ENCODE peak calls at places on chromosome 1, in six cellular contexts. L is body of pancreas, W is heart right ventricle, O is osteoblast, X is uterus, F is right cardiac atrium. S is an unnamed sample. For H3K4me1, the result is how much of the 10 kb centered on the place peaks cover.

GRCh38 chr1:149936076-149936991 is at the start of gene MTMR11:
- DNase-seq in L (peak), W (no peak), O (peak), X (peak), F (peak), S (peak)

GRCh38 chr1:64917907-64918306 is 48.4 kb downstream of the JAK1 start:
- DNase-seq in L (no peak), W (no peak), O (no peak), X (no peak), F (no peak), S (no peak)

GRCh38 chr1:235423214-235423652 is 56.0 kb downstream of the TBCE start:
- DNase-seq in L (no peak), W (no peak), O (no peak), X (no peak), F (no peak), S (no peak)

GRCh38 chr1:29474845-29475244 is 238.5 kb downstream of the PTPRU start:
- DNase-seq in L (no peak), W (no peak), O (no peak), X (no peak), F (no peak), S (no peak)

GRCh38 chr1:72557446-72558049 is 275.2 kb upstream of the NEGR1 start:
- DNase-seq in L (no peak), W (no peak), O (peak), X (no peak), F (no peak), S (no peak)

GRCh38 chr1:31396633-31397351 is 16.2 kb upstream of the SERINC2 start:
- DNase-seq in L (no peak), W (no peak), O (peak), X (no peak), F (no peak), S (no peak)

GRCh38 chr1:25688390-25689119 is 72.0 kb downstream of the MAN1C1 start:
- DNase-seq in L (no peak), W (peak), O (peak), X (no peak), F (peak), S (peak)

GRCh38 chr1:25666437-25666836 is 49.8 kb downstream of the MAN1C1 start:
- DNase-seq in L (no peak), W (no peak), O (no peak), X (peak), F (no peak), S (no peak)

GRCh38 chr1:154014154-154014910 is 23.8 kb downstream of the RPS27 start:
- DNase-seq in L (no peak), W (no peak), O (peak), X (no peak), F (no peak), S (no peak)

GRCh38 chr1:86782482-86782881 is 78.1 kb downstream of the SH3GLB1 start:
- DNase-seq in L (no peak), W (no peak), O (no peak), X (no peak), F (no peak), S (no peak)

GRCh38 chr1:9249534-9250335 is 15.2 kb downstream of the H6PD start:
- DNase-seq in L (peak), W (peak), O (peak), X (peak), F (peak), S (peak)

GRCh38 chr1:3192359-3192758 is 123.4 kb downstream of the PRDM16 start:
- DNase-seq in L (no peak), W (no peak), O (no peak), X (no peak), F (no peak), S (no peak)

GRCh38 chr1:3192825-3193224 is 123.8 kb downstream of the PRDM16 start:
- DNase-seq in L (no peak), W (no peak), O (peak), X (no peak), F (no peak), S (no peak)

GRCh38 chr1:3187415-3188149 is 118.6 kb downstream of the PRDM16 start:
- DNase-seq in L (no peak), W (no peak), O (peak), X (no peak), F (peak), S (no peak)

GRCh38 chr1:3188150-3188971 is 119.4 kb downstream of the PRDM16 start:
- DNase-seq in L (peak), W (no peak), O (no peak), X (no peak), F (no peak), S (no peak)

GRCh38 chr1:3190256-3191041 is 121.4 kb downstream of the PRDM16 start:
- DNase-seq in L (no peak), W (no peak), O (no peak), X (no peak), F (peak), S (no peak)
- H3K4me1 ChIP-seq in L (under half), W (under half), O (under half), X (under half), F (under half), S (half or more)

GRCh38 chr1:220219136-220219442 is 53.2 kb downstream of the RAB3GAP2 start:
- DNase-seq in L (no peak), W (no peak), O (no peak), X (no peak), F (no peak), S (no peak)

GRCh38 chr1:220219865-220220698 is 52.2 kb downstream of the RAB3GAP2 start:
- DNase-seq in L (no peak), W (no peak), O (no peak), X (no peak), F (no peak), S (no peak)

GRCh38 chr1:220213381-220213983 is 58.8 kb downstream of the RAB3GAP2 start:
- DNase-seq in L (no peak), W (no peak), O (no peak), X (no peak), F (no peak), S (no peak)

GRCh38 chr1:220221269-220221668 is 51.0 kb downstream of the RAB3GAP2 start:
- DNase-seq in L (no peak), W (no peak), O (no peak), X (no peak), F (no peak), S (no peak)

DNA sequence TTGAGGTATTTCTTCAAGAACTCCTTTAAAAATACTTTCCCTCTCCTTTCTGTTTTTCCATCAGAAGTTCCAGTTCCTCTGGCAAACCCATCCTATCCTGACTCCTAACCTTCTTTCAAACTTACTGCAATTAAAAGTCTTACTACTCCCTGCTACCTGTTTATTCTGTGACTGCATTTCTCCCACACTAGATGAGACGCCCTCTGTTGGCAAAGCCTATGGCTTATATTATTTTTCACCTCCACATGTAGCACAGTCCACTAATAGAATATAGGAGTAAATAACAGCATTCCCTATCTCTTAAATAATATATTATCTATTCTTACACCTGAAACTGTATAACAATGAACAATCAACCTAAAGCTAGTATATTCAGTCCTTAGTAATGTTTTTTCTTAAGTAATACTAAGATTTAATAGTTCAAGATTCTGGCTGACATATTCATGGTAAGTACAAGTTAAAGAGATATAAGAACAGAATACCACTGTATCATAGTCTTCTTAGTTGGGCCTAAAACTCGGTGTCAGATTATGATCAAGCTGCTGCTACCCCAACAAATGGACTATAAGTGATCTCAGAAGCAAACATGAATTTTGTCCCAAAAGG is 54.8 kb downstream of the RAB3GAP2 start:
- DNase-seq in L (no peak), W (no peak), O (no peak), X (no peak), F (no peak), S (no peak)
- H3K4me1 ChIP-seq in L (under half), W (under half), O (under half), X (under half), F (under half), S (under half)

DNA sequence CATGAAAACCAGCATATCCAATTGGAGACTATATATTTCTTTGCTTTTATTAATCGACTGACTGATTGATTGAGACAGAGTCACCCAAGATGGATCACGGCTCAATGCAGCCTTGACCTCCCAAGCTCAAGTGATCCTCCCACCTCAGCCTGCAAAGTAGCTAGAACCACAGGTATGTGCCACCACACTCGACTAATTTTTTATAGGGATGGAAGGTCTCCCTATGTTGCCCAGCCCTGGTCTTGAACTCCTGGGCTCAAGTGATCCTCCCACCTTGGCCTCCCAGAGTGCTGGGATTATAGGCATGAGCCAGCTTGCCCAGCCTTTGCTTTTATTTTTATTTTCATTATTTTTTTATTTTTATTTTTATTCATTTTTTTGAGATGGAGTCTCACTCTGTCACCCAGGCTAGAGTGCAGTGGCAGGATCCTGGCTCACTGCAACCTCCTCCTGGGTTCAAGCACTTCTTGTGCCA is 5.4 kb downstream of the SPEN start:
- DNase-seq in L (no peak), W (no peak), O (no peak), X (no peak), F (no peak), S (no peak)
- H3K4me1 ChIP-seq in L (under half), W (under half), O (under half), X (under half), F (under half), S (half or more)

DNA sequence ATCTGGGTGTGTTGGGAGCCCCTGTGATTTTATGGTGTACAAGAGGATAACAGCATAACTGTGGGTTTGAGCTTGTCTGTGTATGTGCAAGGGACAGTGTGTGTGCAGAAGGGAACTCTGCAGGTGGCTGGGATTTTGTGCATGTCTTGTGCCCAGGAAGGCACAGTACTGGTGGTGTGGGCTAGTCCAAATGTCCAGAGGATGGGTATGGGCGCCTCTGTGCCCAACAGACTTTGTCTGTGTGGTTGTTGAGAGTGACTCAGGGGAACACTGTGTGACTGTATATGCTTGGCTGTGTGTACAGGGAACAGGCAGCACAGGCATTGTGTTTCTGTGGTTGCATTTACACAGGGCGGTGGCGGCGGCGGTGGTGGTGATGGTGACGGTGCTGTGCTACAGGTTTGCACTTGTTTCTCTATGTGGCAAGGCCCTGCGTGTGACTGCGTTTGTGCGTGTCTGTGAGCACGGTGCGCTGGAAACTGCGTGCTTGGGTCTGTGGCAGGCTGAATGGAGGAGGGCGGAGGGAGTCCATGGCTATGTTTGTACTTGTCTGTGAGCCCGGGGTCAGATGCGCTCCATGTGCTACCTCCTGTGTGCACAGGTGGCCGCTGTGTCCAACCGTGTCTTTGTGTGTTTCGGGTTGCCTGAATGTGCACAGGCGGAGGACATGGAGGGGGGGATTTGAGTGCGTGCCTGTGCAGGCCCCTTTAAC is 32.3 kb upstream of the WASF2 start:
- DNase-seq in L (no peak), W (no peak), O (peak), X (no peak), F (peak), S (peak)
- H3K4me1 ChIP-seq in L (under half), W (half or more), O (under half), X (half or more), F (under half), S (half or more)

DNA sequence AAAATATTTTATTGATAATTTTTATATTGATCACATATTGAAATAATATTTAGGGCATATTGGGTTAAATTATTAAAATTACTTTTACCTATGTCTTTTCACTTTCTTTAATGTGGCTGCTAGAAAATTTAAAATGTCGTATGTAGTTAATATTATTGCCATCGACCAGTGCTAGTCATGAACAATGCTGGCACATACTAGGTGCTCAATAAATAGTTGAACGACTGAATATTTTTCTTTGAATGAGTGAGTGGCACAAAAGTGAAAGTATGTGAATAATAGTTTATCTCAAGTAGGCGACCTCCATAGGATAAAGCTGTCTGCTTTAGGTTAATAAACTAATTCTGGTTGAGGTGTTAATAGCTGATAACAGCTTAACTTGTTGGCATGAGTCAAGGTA is 150.8 kb upstream of the FGGY start:
- DNase-seq in L (no peak), W (no peak), O (peak), X (no peak), F (no peak), S (no peak)
- H3K4me1 ChIP-seq in L (under half), W (under half), O (half or more), X (under half), F (under half), S (under half)